ENCODE peak calls at places on chromosomes 3 and 15, in eight cellular contexts. I is esophagus squamous epithelium, F is H7, N is Peyer's patch, H is right cardiac atrium, P is BJ, K is stomach, C is mammary epithelial cell. Z is an unnamed sample.

GRCh38 chr3:70561796-70562195 is 249.4 kb upstream of the MDFIC2 start:
- DNase-seq in I (no peak), F (no peak), K (no peak), H (no peak), C (no peak), N (no peak), P (no peak), Z (no peak)

GRCh38 chr3:23994247-23994574 is 49.1 kb downstream of the NR1D2 start:
- DNase-seq in K (no peak), P (no peak), F (no peak), N (no peak), C (no peak), I (no peak), H (no peak), Z (no peak)

GRCh38 chr3:3177861-3178497 is 1.5 kb downstream of the CRBN start:
- DNase-seq in I (no peak), H (no peak), K (no peak), C (no peak), P (no peak), N (no peak), F (no peak), Z (no peak)

GRCh38 chr15:35440265-35440664 is 105.7 kb downstream of the DPH6 start:
- DNase-seq in I (no peak), C (no peak), P (no peak), F (no peak), N (no peak), H (no peak), K (no peak), Z (no peak)

GRCh38 chr15:91593081-91593480 is 260.4 kb upstream of the SLCO3A1 start:
- DNase-seq in F (no peak), H (no peak), K (no peak), N (no peak), I (no peak), C (peak), P (no peak), Z (no peak)

GRCh38 chr3:139893264-139893962 is 41.6 kb upstream of the CLSTN2 start:
- DNase-seq in P (no peak), I (no peak), H (no peak), N (no peak), K (no peak), F (no peak), C (no peak), Z (no peak)

GRCh38 chr3:28915711-28916481 is 365.0 kb upstream of the RBMS3 start:
- DNase-seq in K (peak), N (peak), I (no peak), F (peak), P (no peak), C (peak), H (no peak), Z (peak)

GRCh38 chr3:179768080-179768479 is 115.2 kb downstream of the USP13 start:
- DNase-seq in P (peak), F (peak), I (no peak), K (no peak), H (no peak), N (no peak), C (peak), Z (peak)

GRCh38 chr3:55639143-55639542 is 152.0 kb upstream of the WNT5A start:
- DNase-seq in H (no peak), N (no peak), P (no peak), C (no peak), K (no peak), F (no peak), I (no peak), Z (no peak)

GRCh38 chr15:76058714-76059319 is 968 bp upstream of the TMEM266 start:
- DNase-seq in I (no peak), F (peak), K (no peak), P (no peak), N (no peak), C (peak), H (no peak), Z (no peak)

GRCh38 chr15:77907824-77908751 is 169.4 kb downstream of the TBC1D2B start:
- DNase-seq in P (no peak), H (no peak), F (peak), K (peak), I (no peak), C (no peak), N (peak), Z (no peak)

GRCh38 chr15:31161990-31162389 is 60.5 kb upstream of the TRPM1 start:
- DNase-seq in P (no peak), N (no peak), C (no peak), I (no peak), F (no peak), K (no peak), H (no peak), Z (no peak)

GRCh38 chr15:36810656-36811449 is 231.4 kb downstream of the CDIN1 start:
- DNase-seq in N (no peak), K (no peak), P (no peak), C (no peak), I (no peak), H (no peak), F (peak), Z (no peak)

GRCh38 chr15:100291106-100291505 is 50.7 kb downstream of the ADAMTS17 start:
- DNase-seq in N (no peak), F (no peak), P (no peak), H (no peak), C (peak), I (no peak), K (no peak), Z (no peak)

GRCh38 chr3:73060302-73060723 is 1.1 kb upstream of the EBLN2 start:
- DNase-seq in H (no peak), N (no peak), P (peak), I (no peak), K (no peak), F (no peak), C (no peak), Z (peak)

GRCh38 chr3:45258317-45258716 is 32.2 kb upstream of the TMEM158 start:
- DNase-seq in F (peak), P (no peak), C (no peak), N (no peak), K (no peak), I (no peak), H (no peak), Z (no peak)

GRCh38 chr15:38864827-38865604 is 300.4 kb upstream of the RASGRP1 start:
- DNase-seq in K (no peak), N (no peak), P (peak), I (no peak), C (no peak), F (no peak), H (no peak), Z (no peak)

GRCh38 chr3:53194218-53195065 is 33.4 kb downstream of the PRKCD start:
- DNase-seq in F (peak), P (no peak), I (no peak), K (no peak), H (peak), N (no peak), C (no peak), Z (peak)

GRCh38 chr15:62390793-62391543 is 225.9 kb upstream of the C2CD4B start:
- DNase-seq in C (peak), H (peak), N (peak), K (peak), P (no peak), I (no peak), F (peak), Z (no peak)

GRCh38 chr3:37761043-37761442 is 100.6 kb upstream of the CTDSPL start:
- DNase-seq in I (no peak), P (no peak), H (no peak), C (no peak), N (no peak), K (no peak), F (no peak), Z (no peak)

GRCh38 chr3:73056365-73057150 is 4.9 kb upstream of the EBLN2 start:
- DNase-seq in C (peak), K (no peak), I (no peak), N (no peak), F (no peak), H (no peak), P (no peak), Z (peak)

GRCh38 chr15:97009036-97009555 is 678.6 kb downstream of the NR2F2 start:
- DNase-seq in N (no peak), C (no peak), H (no peak), K (no peak), I (no peak), F (no peak), P (no peak), Z (no peak)

GRCh38 chr15:65824941-65825544 is 33.0 kb upstream of the DENND4A start:
- DNase-seq in H (no peak), F (no peak), C (peak), I (no peak), N (peak), P (no peak), K (no peak), Z (no peak)

GRCh38 chr3:171838218-171838720 is 4.9 kb upstream of the TMEM212 start:
- DNase-seq in K (no peak), N (no peak), C (peak), F (no peak), H (peak), I (no peak), P (no peak), Z (no peak)

GRCh38 chr3:141184430-141184829 is 47.2 kb upstream of the PXYLP1 start:
- DNase-seq in N (no peak), H (no peak), C (peak), F (no peak), P (no peak), K (no peak), I (no peak), Z (no peak)

GRCh38 chr3:128012050-128012449 is 40.2 kb upstream of the SEC61A1 start:
- DNase-seq in P (no peak), K (no peak), N (no peak), F (no peak), C (no peak), I (no peak), H (no peak), Z (no peak)

GRCh38 chr15:95558916-95559315 is 771.6 kb upstream of the NR2F2 start:
- DNase-seq in F (no peak), K (no peak), I (no peak), N (no peak), H (no peak), P (no peak), C (peak), Z (no peak)

GRCh38 chr3:197847866-197848401 is 56.9 kb downstream of the LRCH3 start:
- DNase-seq in H (no peak), F (no peak), K (no peak), P (peak), I (no peak), N (no peak), C (no peak), Z (no peak)

GRCh38 chr3:113552851-113553250 is 20.5 kb downstream of the SIDT1 start:
- DNase-seq in I (no peak), C (no peak), P (no peak), F (no peak), N (no peak), H (no peak), K (no peak), Z (no peak)

GRCh38 chr15:45184562-45185041 is 3.2 kb downstream of the SHF start:
- DNase-seq in H (no peak), F (peak), I (no peak), N (no peak), P (no peak), C (no peak), K (no peak), Z (no peak)

GRCh38 chr3:55481067-55481917 is 5.8 kb downstream of the WNT5A start:
- DNase-seq in H (peak), P (peak), N (no peak), I (no peak), C (no peak), F (peak), K (no peak), Z (no peak)

GRCh38 chr3:5057857-5058324 is 64.2 kb upstream of the ARL8B start:
- DNase-seq in K (peak), I (no peak), P (peak), C (peak), F (no peak), H (peak), N (peak), Z (peak)

GRCh38 chr3:64918989-64919388 is 231.2 kb upstream of the ADAMTS9 start:
- DNase-seq in F (no peak), C (no peak), P (no peak), N (no peak), I (no peak), K (no peak), H (no peak), Z (no peak)

GRCh38 chr3:115659253-115659652 is 35.9 kb downstream of the GAP43 start:
- DNase-seq in N (no peak), P (no peak), K (no peak), I (no peak), H (no peak), F (no peak), C (no peak), Z (no peak)

GRCh38 chr3:105688821-105689220 is 180.0 kb downstream of the CBLB start:
- DNase-seq in H (no peak), F (no peak), P (no peak), N (no peak), C (no peak), I (no peak), K (no peak), Z (no peak)

GRCh38 chr15:70344666-70345065 is 246.9 kb upstream of the TLE3 start:
- DNase-seq in P (no peak), F (no peak), N (no peak), H (no peak), I (no peak), C (no peak), K (peak), Z (no peak)

GRCh38 chr3:146625117-146625775 is 20.1 kb upstream of the PLSCR5 start:
- DNase-seq in F (no peak), H (no peak), P (no peak), I (no peak), K (no peak), N (no peak), C (no peak), Z (no peak)

GRCh38 chr3:74520895-74521294 is 93.6 kb downstream of the CNTN3 start:
- DNase-seq in H (no peak), P (no peak), I (no peak), C (no peak), F (no peak), K (no peak), N (no peak), Z (no peak)

GRCh38 chr3:161420746-161421145 is 49.4 kb upstream of the SPTSSB start:
- DNase-seq in C (peak), K (peak), F (peak), P (no peak), N (no peak), H (no peak), I (no peak), Z (no peak)
- H3K4me3 ChIP-seq in C (no peak), K (no peak), F (no peak), P (no peak), N (no peak), H (no peak), I (no peak), Z (no peak)

GRCh38 chr15:85618956-85619491 is 175.7 kb downstream of the KLHL25 start:
- DNase-seq in K (peak), P (peak), I (no peak), H (peak), N (peak), F (peak), C (peak), Z (peak)
- H3K4me3 ChIP-seq in K (peak), P (peak), I (peak), H (peak), N (peak), F (no peak), C (peak), Z (peak)

DNA sequence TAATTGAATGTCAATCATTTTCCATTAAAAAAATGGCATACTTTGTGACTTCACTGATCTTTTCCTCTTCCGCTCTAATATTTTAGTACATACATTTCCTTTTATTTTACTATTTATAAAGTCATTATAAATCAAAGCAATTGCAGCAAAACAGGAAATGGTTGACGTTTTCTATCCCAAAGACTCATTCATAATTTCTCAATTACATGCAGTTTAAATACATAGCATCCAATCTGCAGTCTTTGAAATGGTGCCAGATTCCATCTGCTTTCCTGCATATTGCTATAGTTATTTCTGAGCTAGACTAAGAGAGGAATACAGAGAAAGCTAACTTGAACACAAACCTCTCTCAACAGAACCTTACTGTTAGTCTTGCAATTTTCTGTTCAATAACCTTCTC is 179.8 kb downstream of the ZPLD1 start:
- DNase-seq in P (no peak), N (no peak), H (no peak), F (no peak), C (no peak), I (no peak), K (no peak), Z (no peak)
- H3K4me3 ChIP-seq in P (no peak), N (no peak), H (no peak), F (no peak), C (no peak), I (no peak), K (no peak), Z (no peak)

DNA sequence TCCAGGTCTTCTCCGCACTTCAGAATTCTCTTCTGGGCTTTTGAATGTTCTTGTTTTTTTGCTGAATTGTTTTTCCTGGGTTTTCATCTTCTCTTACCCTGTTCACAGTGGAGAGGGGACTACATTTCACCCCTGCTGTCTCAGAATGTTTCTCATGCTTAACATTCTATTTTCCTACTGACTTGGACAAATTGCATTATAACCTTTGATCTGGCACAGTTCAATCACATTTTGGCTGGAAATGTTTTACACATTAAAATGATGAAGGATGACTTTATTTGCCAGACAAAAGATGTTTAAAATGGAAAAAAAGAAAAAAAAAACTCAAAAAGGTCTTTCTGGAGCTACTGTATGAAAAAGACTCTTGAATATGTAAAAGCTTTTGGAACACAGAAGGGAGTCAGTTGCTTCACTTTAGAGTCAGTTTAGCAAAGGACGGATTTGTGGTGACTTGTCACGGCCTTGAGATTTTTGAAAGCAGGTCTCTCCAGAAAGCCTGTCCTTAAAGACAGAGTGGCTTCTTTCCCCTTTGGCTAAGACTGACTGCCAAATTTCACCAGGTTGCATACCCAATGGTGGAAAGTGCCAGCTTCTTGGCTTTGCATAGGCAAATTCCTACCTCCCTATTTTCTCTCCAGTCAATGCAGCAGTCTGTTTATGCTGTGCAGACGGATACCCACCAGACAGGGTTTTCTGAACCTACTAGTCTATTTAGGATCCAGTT is 401.0 kb upstream of the TBL1XR1 start:
- DNase-seq in K (no peak), I (no peak), N (no peak), F (no peak), C (no peak), H (no peak), P (no peak), Z (no peak)
- H3K4me3 ChIP-seq in K (no peak), I (no peak), N (no peak), F (no peak), C (no peak), H (no peak), P (no peak), Z (no peak)

DNA sequence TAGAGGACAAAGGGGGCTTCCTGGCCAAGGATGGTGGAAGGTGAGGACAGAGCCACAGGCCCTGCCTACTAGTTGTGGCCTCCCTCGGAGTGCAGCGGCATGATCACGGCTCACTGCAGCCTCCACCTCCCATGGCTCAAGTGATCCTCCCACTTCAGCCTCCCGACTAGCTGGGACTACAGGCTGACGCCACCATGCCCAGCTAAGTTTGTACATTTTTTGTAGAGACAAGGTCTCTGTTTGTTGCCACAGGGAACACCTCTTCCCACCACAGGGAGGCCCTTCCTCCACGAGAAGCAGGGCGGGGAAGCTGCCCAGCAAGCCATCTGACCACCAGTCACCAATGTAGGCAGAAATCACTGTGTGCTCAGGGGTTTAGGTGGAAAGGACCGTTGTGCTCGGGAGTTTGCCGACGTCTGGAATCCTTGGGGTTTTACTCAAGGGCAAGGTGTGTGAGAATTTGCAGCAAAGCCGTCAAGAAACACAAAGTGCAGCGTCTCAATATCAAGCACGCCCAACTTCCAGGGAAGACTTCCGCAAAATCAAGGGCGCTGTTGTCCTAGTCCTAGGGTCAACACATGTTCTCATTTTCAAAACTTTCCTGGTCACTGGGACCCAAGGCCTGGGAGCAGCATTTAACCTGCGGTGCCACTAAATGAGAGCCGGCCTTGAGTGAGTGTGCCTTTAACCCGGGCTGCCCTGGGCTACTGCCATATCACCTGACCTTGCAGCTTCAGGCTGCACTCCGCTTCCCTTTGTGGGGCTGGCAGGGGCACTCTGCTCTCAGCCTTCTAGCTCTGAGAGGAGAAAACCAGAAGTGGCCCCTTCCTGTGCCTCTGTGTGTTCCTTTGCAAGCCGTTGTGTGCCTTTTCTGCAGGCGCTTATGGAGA is 65.7 kb downstream of the SLC12A8 start:
- DNase-seq in F (no peak), K (no peak), C (no peak), H (peak), I (no peak), N (peak), P (no peak), Z (no peak)
- H3K4me3 ChIP-seq in F (no peak), K (no peak), C (no peak), H (no peak), I (no peak), N (no peak), P (no peak), Z (no peak)